ENCODE peak calls at places on chromosomes 1 and 21, in five cellular contexts. One of them, this sample, is unnamed.

GRCh38 chr1:214316597-214316996 is 35.6 kb downstream of the SMYD2 start:
- DNase-seq in pancreas: peak
- DNase-seq in mucosa of descending colon: no peak
- DNase-seq in HFFc6: peak
- DNase-seq in coronary artery: no peak
- DNase-seq in this sample: no peak

GRCh38 chr1:192580351-192580962 is 4.9 kb downstream of the RGS1 start:
- DNase-seq in pancreas: peak
- DNase-seq in mucosa of descending colon: peak
- DNase-seq in HFFc6: peak
- DNase-seq in coronary artery: no peak
- DNase-seq in this sample: peak

GRCh38 chr1:156582388-156583022 is 3.0 kb downstream of the TTC24 start:
- DNase-seq in pancreas: no peak
- DNase-seq in mucosa of descending colon: no peak
- DNase-seq in HFFc6: no peak
- DNase-seq in coronary artery: no peak
- DNase-seq in this sample: no peak

GRCh38 chr1:80217377-80217986 is 1211.0 kb upstream of the ADGRL4 start:
- DNase-seq in pancreas: no peak
- DNase-seq in mucosa of descending colon: peak
- DNase-seq in HFFc6: peak
- DNase-seq in coronary artery: no peak
- DNase-seq in this sample: peak

GRCh38 chr1:156488566-156489165 is 11.9 kb downstream of the MEF2D start:
- DNase-seq in pancreas: no peak
- DNase-seq in mucosa of descending colon: no peak
- DNase-seq in HFFc6: no peak
- DNase-seq in coronary artery: no peak
- DNase-seq in this sample: no peak

GRCh38 chr1:59520759-59521442 is 224.0 kb downstream of the FGGY start:
- DNase-seq in pancreas: no peak
- DNase-seq in mucosa of descending colon: no peak
- DNase-seq in HFFc6: peak
- DNase-seq in coronary artery: no peak
- DNase-seq in this sample: peak

GRCh38 chr1:206672011-206672688 is 12.6 kb upstream of the MAPKAPK2 start:
- DNase-seq in pancreas: no peak
- DNase-seq in mucosa of descending colon: peak
- DNase-seq in HFFc6: no peak
- DNase-seq in coronary artery: no peak
- DNase-seq in this sample: no peak

GRCh38 chr1:212039622-212040021 is 4.1 kb downstream of the DTL start:
- DNase-seq in pancreas: no peak
- DNase-seq in mucosa of descending colon: no peak
- DNase-seq in HFFc6: no peak
- DNase-seq in coronary artery: no peak
- DNase-seq in this sample: no peak

GRCh38 chr1:85428471-85429077 is 36.4 kb downstream of the DDAH1 start:
- DNase-seq in pancreas: no peak
- DNase-seq in mucosa of descending colon: no peak
- DNase-seq in HFFc6: no peak
- DNase-seq in coronary artery: no peak
- DNase-seq in this sample: no peak

GRCh38 chr1:17965515-17966100 is 142.0 kb upstream of the IGSF21 start:
- DNase-seq in pancreas: no peak
- DNase-seq in mucosa of descending colon: no peak
- DNase-seq in HFFc6: no peak
- DNase-seq in coronary artery: no peak
- DNase-seq in this sample: no peak

GRCh38 chr1:166947398-166948043 is 27.8 kb downstream of the ILDR2 start:
- DNase-seq in pancreas: peak
- DNase-seq in mucosa of descending colon: peak
- DNase-seq in HFFc6: peak
- DNase-seq in coronary artery: no peak
- DNase-seq in this sample: no peak

GRCh38 chr1:151970641-151971040 is 23.0 kb downstream of the S100A10 start:
- DNase-seq in pancreas: no peak
- DNase-seq in mucosa of descending colon: peak
- DNase-seq in HFFc6: no peak
- DNase-seq in coronary artery: no peak
- DNase-seq in this sample: no peak

GRCh38 chr1:43379476-43379875 is 10.1 kb downstream of the MED8 start:
- DNase-seq in pancreas: no peak
- DNase-seq in mucosa of descending colon: no peak
- DNase-seq in HFFc6: no peak
- DNase-seq in coronary artery: no peak
- DNase-seq in this sample: no peak

GRCh38 chr1:162904579-162904978 is 43.6 kb upstream of the CCDC190 start:
- DNase-seq in pancreas: no peak
- DNase-seq in mucosa of descending colon: no peak
- DNase-seq in HFFc6: no peak
- DNase-seq in coronary artery: no peak
- DNase-seq in this sample: no peak

GRCh38 chr1:202505356-202505755 is 156.9 kb downstream of the PPP1R12B start:
- DNase-seq in pancreas: no peak
- DNase-seq in mucosa of descending colon: no peak
- DNase-seq in HFFc6: peak
- DNase-seq in coronary artery: no peak
- DNase-seq in this sample: peak

GRCh38 chr1:8384088-8384487 is 66.2 kb downstream of the SLC45A1 start:
- DNase-seq in pancreas: no peak
- DNase-seq in mucosa of descending colon: no peak
- DNase-seq in HFFc6: no peak
- DNase-seq in coronary artery: no peak
- DNase-seq in this sample: no peak

GRCh38 chr1:163824490-163824889 is 502.7 kb downstream of the NUF2 start:
- DNase-seq in pancreas: no peak
- DNase-seq in mucosa of descending colon: no peak
- DNase-seq in HFFc6: no peak
- DNase-seq in coronary artery: no peak
- DNase-seq in this sample: no peak

GRCh38 chr21:34029724-34030528 is 43.5 kb upstream of the MRPS6 start:
- DNase-seq in pancreas: peak
- DNase-seq in mucosa of descending colon: peak
- DNase-seq in HFFc6: peak
- DNase-seq in coronary artery: no peak
- DNase-seq in this sample: peak

GRCh38 chr21:45534591-45535331 is 7.5 kb downstream of the SLC19A1 start:
- DNase-seq in pancreas: no peak
- DNase-seq in mucosa of descending colon: peak
- DNase-seq in HFFc6: no peak
- DNase-seq in coronary artery: no peak
- DNase-seq in this sample: no peak

GRCh38 chr1:40646385-40646784 is 19.1 kb downstream of the RIMS3 start:
- DNase-seq in pancreas: no peak
- DNase-seq in mucosa of descending colon: no peak
- DNase-seq in HFFc6: no peak
- DNase-seq in coronary artery: no peak
- DNase-seq in this sample: no peak

GRCh38 chr1:96416690-96417444 is 304.7 kb upstream of the PTBP2 start:
- DNase-seq in pancreas: no peak
- DNase-seq in mucosa of descending colon: no peak
- DNase-seq in HFFc6: no peak
- DNase-seq in coronary artery: no peak
- DNase-seq in this sample: no peak

GRCh38 chr1:39980555-39981313 is 25.8 kb downstream of the MFSD2A start:
- DNase-seq in pancreas: no peak
- DNase-seq in mucosa of descending colon: peak
- DNase-seq in HFFc6: no peak
- DNase-seq in coronary artery: no peak
- DNase-seq in this sample: no peak

DNA sequence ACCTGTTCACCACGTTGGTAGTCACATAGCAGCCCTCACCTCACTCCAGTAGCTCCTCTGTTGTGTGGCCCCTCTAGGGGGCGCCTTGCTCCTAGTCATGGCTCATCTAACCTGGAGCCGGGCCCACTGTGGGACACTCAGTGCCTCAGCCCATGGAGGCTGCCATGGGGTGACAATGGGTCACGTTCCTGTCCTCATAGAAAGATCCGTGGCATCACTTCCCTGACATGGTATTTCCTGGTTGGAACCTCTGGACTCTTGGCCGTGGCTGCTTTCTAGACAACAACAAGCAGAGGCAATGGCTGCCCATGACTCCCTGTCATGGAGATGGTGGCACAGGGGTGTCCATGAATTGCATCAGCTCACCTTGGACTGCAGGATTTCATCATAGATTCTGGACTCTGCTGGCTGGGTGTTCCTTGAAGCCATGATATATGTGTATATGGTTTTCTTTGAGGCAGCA is 27.5 kb upstream of the SLAMF6 start:
- DNase-seq in pancreas: no peak
- DNase-seq in mucosa of descending colon: peak
- DNase-seq in HFFc6: no peak
- DNase-seq in coronary artery: no peak
- DNase-seq in this sample: no peak
- TF ChIP-seq CTCF in pancreas: no peak
- TF ChIP-seq CTCF in mucosa of descending colon: no peak
- TF ChIP-seq CTCF in HFFc6: no peak
- TF ChIP-seq CTCF in coronary artery: no peak
- TF ChIP-seq CTCF in this sample: no peak

GRCh38 chr1:33500547-33500946 is 28.1 kb downstream of the ZSCAN20 start:
- DNase-seq in pancreas: no peak
- DNase-seq in mucosa of descending colon: no peak
- DNase-seq in HFFc6: no peak
- DNase-seq in coronary artery: no peak
- DNase-seq in this sample: no peak
- TF ChIP-seq CTCF in pancreas: no peak
- TF ChIP-seq CTCF in mucosa of descending colon: no peak
- TF ChIP-seq CTCF in HFFc6: peak
- TF ChIP-seq CTCF in coronary artery: no peak
- TF ChIP-seq CTCF in this sample: peak

DNA sequence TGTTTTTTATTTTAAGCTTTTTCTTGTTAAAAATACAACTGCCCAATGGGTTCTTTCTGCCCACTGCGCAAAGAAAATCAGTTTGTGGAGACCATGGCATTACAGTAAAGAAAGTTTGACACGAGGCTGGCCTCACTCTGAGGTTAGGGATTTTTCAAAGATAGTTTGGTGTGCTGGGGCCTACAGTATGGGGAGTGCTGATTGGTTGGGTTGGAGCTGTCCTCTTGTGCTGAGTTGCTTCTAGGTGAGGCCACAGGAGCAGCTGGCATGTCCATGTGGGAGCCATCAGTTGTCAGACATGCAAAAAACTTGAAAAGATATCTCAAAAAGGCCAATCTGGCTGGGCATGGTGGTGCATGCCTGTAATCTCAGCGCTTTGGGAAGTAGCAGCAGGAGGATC is 14.0 kb downstream of the OSBPL9 start:
- DNase-seq in pancreas: no peak
- DNase-seq in mucosa of descending colon: no peak
- DNase-seq in HFFc6: no peak
- DNase-seq in coronary artery: no peak
- DNase-seq in this sample: no peak
- TF ChIP-seq CTCF in pancreas: no peak
- TF ChIP-seq CTCF in mucosa of descending colon: no peak
- TF ChIP-seq CTCF in HFFc6: no peak
- TF ChIP-seq CTCF in coronary artery: no peak
- TF ChIP-seq CTCF in this sample: no peak

DNA sequence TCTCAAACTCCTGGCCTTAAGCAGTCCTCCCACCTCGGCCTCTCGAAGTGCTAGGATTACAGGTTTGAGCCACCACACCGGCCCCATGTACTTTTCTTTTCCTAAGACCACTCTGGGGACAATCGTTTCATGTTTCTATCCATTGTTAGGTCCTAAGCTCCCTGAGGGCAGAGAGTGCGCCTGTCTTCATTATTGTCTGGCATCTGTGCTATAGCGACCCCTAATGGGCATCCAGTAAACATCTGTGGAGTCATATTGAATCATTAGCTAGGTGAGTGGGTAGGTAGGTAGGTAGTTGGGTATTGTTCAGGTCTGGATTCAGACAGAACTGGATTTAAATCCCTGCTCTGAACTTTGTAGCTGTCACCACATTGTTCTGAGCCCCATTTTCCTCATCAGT is 66.1 kb downstream of the TMEM53 start:
- DNase-seq in pancreas: no peak
- DNase-seq in mucosa of descending colon: no peak
- DNase-seq in HFFc6: no peak
- DNase-seq in coronary artery: no peak
- DNase-seq in this sample: no peak
- TF ChIP-seq CTCF in pancreas: no peak
- TF ChIP-seq CTCF in mucosa of descending colon: no peak
- TF ChIP-seq CTCF in HFFc6: peak
- TF ChIP-seq CTCF in coronary artery: no peak
- TF ChIP-seq CTCF in this sample: peak

DNA sequence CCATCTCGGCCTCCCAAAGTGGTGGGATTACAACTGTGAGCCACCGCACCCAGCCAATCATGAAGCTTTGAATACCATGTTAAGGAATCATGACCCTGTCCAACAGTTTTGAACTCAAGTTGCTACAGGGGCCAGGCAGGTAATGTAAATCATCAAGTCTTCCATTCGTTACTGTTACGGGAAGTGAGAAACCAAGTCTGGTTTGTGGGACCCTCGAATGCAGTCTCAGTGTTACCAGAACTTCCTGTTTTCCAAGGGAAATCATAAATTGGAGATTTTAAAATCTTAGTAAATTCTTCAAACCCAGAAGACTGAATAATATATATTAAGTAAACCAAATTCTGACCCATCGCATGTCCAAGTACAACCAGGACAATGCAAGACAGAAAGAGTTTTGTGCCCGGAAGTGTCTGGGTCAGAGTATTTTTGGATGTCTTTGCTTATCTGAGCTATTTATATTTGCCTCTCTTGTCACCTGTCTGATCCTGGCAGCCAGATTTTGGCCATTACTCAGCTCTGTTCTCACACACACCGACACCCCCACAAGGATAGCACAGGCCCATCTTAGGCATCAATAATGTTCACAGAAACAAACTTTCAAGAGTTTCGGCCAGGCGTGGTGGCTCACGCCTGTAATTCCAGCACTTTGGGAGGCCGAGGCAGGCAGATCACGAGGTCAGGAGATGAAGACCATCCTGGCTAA is 8.8 kb downstream of the ATP5IF1 start:
- DNase-seq in pancreas: no peak
- DNase-seq in mucosa of descending colon: no peak
- DNase-seq in HFFc6: no peak
- DNase-seq in coronary artery: no peak
- DNase-seq in this sample: no peak
- TF ChIP-seq CTCF in pancreas: no peak
- TF ChIP-seq CTCF in mucosa of descending colon: no peak
- TF ChIP-seq CTCF in HFFc6: no peak
- TF ChIP-seq CTCF in coronary artery: no peak
- TF ChIP-seq CTCF in this sample: no peak